ENCODE peak calls at places on chromosomes 5 and 9, in four cellular contexts. One of them, this sample, is unnamed.

GRCh38 chr5:129400395-129400983 is 59.6 kb upstream of the ADAMTS19 start:
- DNase-seq in NCI-H460: no peak
- DNase-seq in osteocyte: no peak
- DNase-seq in stimulated activated CD8-positive, alpha-beta memory T cell treated with anti-CD3 and anti-CD28 coated beads, Interleukin-7, amount 100 ng/mL, for 1 hour: no peak
- DNase-seq in this sample: no peak

GRCh38 chr5:90111354-90112070 is 298.0 kb downstream of the CETN3 start:
- DNase-seq in stimulated activated CD8-positive, alpha-beta memory T cell treated with anti-CD3 and anti-CD28 coated beads, Interleukin-7, amount 100 ng/mL, for 1 hour: no peak
- DNase-seq in osteocyte: no peak
- DNase-seq in NCI-H460: no peak
- DNase-seq in this sample: no peak

GRCh38 chr9:117783828-117784227 is 79.6 kb downstream of the TLR4 start:
- DNase-seq in NCI-H460: no peak
- DNase-seq in stimulated activated CD8-positive, alpha-beta memory T cell treated with anti-CD3 and anti-CD28 coated beads, Interleukin-7, amount 100 ng/mL, for 1 hour: no peak
- DNase-seq in osteocyte: no peak
- DNase-seq in this sample: no peak

GRCh38 chr5:170307575-170308465 is 10.2 kb upstream of the LCP2 start:
- DNase-seq in osteocyte: no peak
- DNase-seq in stimulated activated CD8-positive, alpha-beta memory T cell treated with anti-CD3 and anti-CD28 coated beads, Interleukin-7, amount 100 ng/mL, for 1 hour: no peak
- DNase-seq in NCI-H460: peak
- DNase-seq in this sample: no peak

GRCh38 chr9:113219186-113219936 is 1.7 kb downstream of the FKBP15 start:
- DNase-seq in stimulated activated CD8-positive, alpha-beta memory T cell treated with anti-CD3 and anti-CD28 coated beads, Interleukin-7, amount 100 ng/mL, for 1 hour: no peak
- DNase-seq in osteocyte: no peak
- DNase-seq in NCI-H460: no peak
- DNase-seq in this sample: no peak

GRCh38 chr5:126354012-126354856 is 69.0 kb upstream of the GRAMD2B start:
- DNase-seq in NCI-H460: peak
- DNase-seq in stimulated activated CD8-positive, alpha-beta memory T cell treated with anti-CD3 and anti-CD28 coated beads, Interleukin-7, amount 100 ng/mL, for 1 hour: no peak
- DNase-seq in osteocyte: no peak
- DNase-seq in this sample: no peak

GRCh38 chr5:157593036-157593435 is 17.5 kb upstream of the ADAM19 start:
- DNase-seq in NCI-H460: no peak
- DNase-seq in osteocyte: no peak
- DNase-seq in stimulated activated CD8-positive, alpha-beta memory T cell treated with anti-CD3 and anti-CD28 coated beads, Interleukin-7, amount 100 ng/mL, for 1 hour: no peak
- DNase-seq in this sample: no peak

GRCh38 chr9:133509179-133510083 is 15.3 kb downstream of the MYMK start:
- DNase-seq in stimulated activated CD8-positive, alpha-beta memory T cell treated with anti-CD3 and anti-CD28 coated beads, Interleukin-7, amount 100 ng/mL, for 1 hour: no peak
- DNase-seq in osteocyte: no peak
- DNase-seq in NCI-H460: no peak
- DNase-seq in this sample: no peak

GRCh38 chr5:16507716-16508115 is 42.1 kb upstream of the ZNF622 start:
- DNase-seq in osteocyte: no peak
- DNase-seq in NCI-H460: no peak
- DNase-seq in stimulated activated CD8-positive, alpha-beta memory T cell treated with anti-CD3 and anti-CD28 coated beads, Interleukin-7, amount 100 ng/mL, for 1 hour: no peak
- DNase-seq in this sample: no peak

GRCh38 chr5:73719616-73720015 is 93.6 kb downstream of the ARHGEF28 start:
- DNase-seq in osteocyte: no peak
- DNase-seq in stimulated activated CD8-positive, alpha-beta memory T cell treated with anti-CD3 and anti-CD28 coated beads, Interleukin-7, amount 100 ng/mL, for 1 hour: no peak
- DNase-seq in NCI-H460: no peak
- DNase-seq in this sample: no peak

GRCh38 chr5:53023969-53024368 is 34.8 kb downstream of the ITGA2 start:
- DNase-seq in osteocyte: no peak
- DNase-seq in NCI-H460: no peak
- DNase-seq in stimulated activated CD8-positive, alpha-beta memory T cell treated with anti-CD3 and anti-CD28 coated beads, Interleukin-7, amount 100 ng/mL, for 1 hour: no peak
- DNase-seq in this sample: no peak

GRCh38 chr9:34991833-34992375 is 2.4 kb downstream of the DNAJB5 start:
- DNase-seq in osteocyte: no peak
- DNase-seq in NCI-H460: no peak
- DNase-seq in stimulated activated CD8-positive, alpha-beta memory T cell treated with anti-CD3 and anti-CD28 coated beads, Interleukin-7, amount 100 ng/mL, for 1 hour: no peak
- DNase-seq in this sample: peak

GRCh38 chr9:19720374-19720773 is 68.5 kb downstream of the SLC24A2 start:
- DNase-seq in stimulated activated CD8-positive, alpha-beta memory T cell treated with anti-CD3 and anti-CD28 coated beads, Interleukin-7, amount 100 ng/mL, for 1 hour: no peak
- DNase-seq in osteocyte: no peak
- DNase-seq in NCI-H460: peak
- DNase-seq in this sample: no peak

GRCh38 chr9:124197177-124198095 is 60.3 kb upstream of the NEK6 start:
- DNase-seq in osteocyte: no peak
- DNase-seq in stimulated activated CD8-positive, alpha-beta memory T cell treated with anti-CD3 and anti-CD28 coated beads, Interleukin-7, amount 100 ng/mL, for 1 hour: no peak
- DNase-seq in NCI-H460: no peak
- DNase-seq in this sample: no peak

GRCh38 chr5:68755293-68755692 is 338.5 kb upstream of the SLC30A5 start:
- DNase-seq in osteocyte: no peak
- DNase-seq in NCI-H460: no peak
- DNase-seq in stimulated activated CD8-positive, alpha-beta memory T cell treated with anti-CD3 and anti-CD28 coated beads, Interleukin-7, amount 100 ng/mL, for 1 hour: no peak
- DNase-seq in this sample: no peak

GRCh38 chr9:120579139-120579749 is 723 bp downstream of the CDK5RAP2 start:
- DNase-seq in stimulated activated CD8-positive, alpha-beta memory T cell treated with anti-CD3 and anti-CD28 coated beads, Interleukin-7, amount 100 ng/mL, for 1 hour: no peak
- DNase-seq in osteocyte: no peak
- DNase-seq in NCI-H460: no peak
- DNase-seq in this sample: no peak

GRCh38 chr5:14821721-14822120 is 49.9 kb downstream of the ANKH start:
- DNase-seq in stimulated activated CD8-positive, alpha-beta memory T cell treated with anti-CD3 and anti-CD28 coated beads, Interleukin-7, amount 100 ng/mL, for 1 hour: no peak
- DNase-seq in osteocyte: no peak
- DNase-seq in NCI-H460: no peak
- DNase-seq in this sample: no peak

GRCh38 chr5:15524712-15525111 is 24.7 kb downstream of the FBXL7 start:
- DNase-seq in stimulated activated CD8-positive, alpha-beta memory T cell treated with anti-CD3 and anti-CD28 coated beads, Interleukin-7, amount 100 ng/mL, for 1 hour: no peak
- DNase-seq in NCI-H460: no peak
- DNase-seq in osteocyte: no peak
- DNase-seq in this sample: no peak

GRCh38 chr5:53089481-53089976 is 20.0 kb downstream of the MOCS2 start:
- DNase-seq in stimulated activated CD8-positive, alpha-beta memory T cell treated with anti-CD3 and anti-CD28 coated beads, Interleukin-7, amount 100 ng/mL, for 1 hour: no peak
- DNase-seq in osteocyte: no peak
- DNase-seq in NCI-H460: no peak
- DNase-seq in this sample: no peak

GRCh38 chr5:112339761-112340160 is 79.3 kb downstream of the EPB41L4A start:
- DNase-seq in osteocyte: no peak
- DNase-seq in stimulated activated CD8-positive, alpha-beta memory T cell treated with anti-CD3 and anti-CD28 coated beads, Interleukin-7, amount 100 ng/mL, for 1 hour: no peak
- DNase-seq in NCI-H460: no peak
- DNase-seq in this sample: no peak

GRCh38 chr9:101369286-101369685 is 15.5 kb downstream of the BAAT start:
- DNase-seq in stimulated activated CD8-positive, alpha-beta memory T cell treated with anti-CD3 and anti-CD28 coated beads, Interleukin-7, amount 100 ng/mL, for 1 hour: no peak
- DNase-seq in NCI-H460: no peak
- DNase-seq in osteocyte: no peak
- DNase-seq in this sample: no peak

GRCh38 chr5:158769702-158770101 is 330.0 kb downstream of the EBF1 start:
- DNase-seq in NCI-H460: no peak
- DNase-seq in osteocyte: no peak
- DNase-seq in stimulated activated CD8-positive, alpha-beta memory T cell treated with anti-CD3 and anti-CD28 coated beads, Interleukin-7, amount 100 ng/mL, for 1 hour: no peak
- DNase-seq in this sample: no peak

GRCh38 chr5:102971693-102972293 is 148.1 kb downstream of the GIN1 start:
- DNase-seq in NCI-H460: peak
- DNase-seq in stimulated activated CD8-positive, alpha-beta memory T cell treated with anti-CD3 and anti-CD28 coated beads, Interleukin-7, amount 100 ng/mL, for 1 hour: no peak
- DNase-seq in osteocyte: no peak
- DNase-seq in this sample: no peak

GRCh38 chr9:36499156-36499886 is 73.4 kb upstream of the MELK start:
- DNase-seq in NCI-H460: no peak
- DNase-seq in stimulated activated CD8-positive, alpha-beta memory T cell treated with anti-CD3 and anti-CD28 coated beads, Interleukin-7, amount 100 ng/mL, for 1 hour: no peak
- DNase-seq in osteocyte: no peak
- DNase-seq in this sample: no peak

GRCh38 chr5:77430726-77431125 is 61.4 kb downstream of the WDR41 start:
- DNase-seq in NCI-H460: no peak
- DNase-seq in osteocyte: no peak
- DNase-seq in stimulated activated CD8-positive, alpha-beta memory T cell treated with anti-CD3 and anti-CD28 coated beads, Interleukin-7, amount 100 ng/mL, for 1 hour: no peak
- DNase-seq in this sample: no peak

GRCh38 chr9:112375361-112375760 is 4.5 kb upstream of the HSDL2 start:
- DNase-seq in osteocyte: peak
- DNase-seq in stimulated activated CD8-positive, alpha-beta memory T cell treated with anti-CD3 and anti-CD28 coated beads, Interleukin-7, amount 100 ng/mL, for 1 hour: no peak
- DNase-seq in NCI-H460: no peak
- DNase-seq in this sample: no peak

GRCh38 chr9:92095236-92095635 is 20.0 kb downstream of the SPTLC1 start:
- DNase-seq in NCI-H460: no peak
- DNase-seq in stimulated activated CD8-positive, alpha-beta memory T cell treated with anti-CD3 and anti-CD28 coated beads, Interleukin-7, amount 100 ng/mL, for 1 hour: no peak
- DNase-seq in osteocyte: no peak
- DNase-seq in this sample: no peak

GRCh38 chr5:133144245-133144981 is 92.6 kb downstream of the HSPA4 start:
- DNase-seq in NCI-H460: no peak
- DNase-seq in osteocyte: peak
- DNase-seq in stimulated activated CD8-positive, alpha-beta memory T cell treated with anti-CD3 and anti-CD28 coated beads, Interleukin-7, amount 100 ng/mL, for 1 hour: no peak
- DNase-seq in this sample: no peak

GRCh38 chr5:105263522-105263921 is 1700.9 kb upstream of the NUDT12 start:
- DNase-seq in stimulated activated CD8-positive, alpha-beta memory T cell treated with anti-CD3 and anti-CD28 coated beads, Interleukin-7, amount 100 ng/mL, for 1 hour: no peak
- DNase-seq in NCI-H460: no peak
- DNase-seq in osteocyte: no peak
- DNase-seq in this sample: no peak

GRCh38 chr5:57550132-57550531 is 67.5 kb upstream of the ACTBL2 start:
- DNase-seq in stimulated activated CD8-positive, alpha-beta memory T cell treated with anti-CD3 and anti-CD28 coated beads, Interleukin-7, amount 100 ng/mL, for 1 hour: no peak
- DNase-seq in osteocyte: no peak
- DNase-seq in NCI-H460: no peak
- DNase-seq in this sample: no peak

GRCh38 chr9:118992813-118993747 is 376.2 kb downstream of the BRINP1 start:
- DNase-seq in stimulated activated CD8-positive, alpha-beta memory T cell treated with anti-CD3 and anti-CD28 coated beads, Interleukin-7, amount 100 ng/mL, for 1 hour: no peak
- DNase-seq in NCI-H460: no peak
- DNase-seq in osteocyte: no peak
- DNase-seq in this sample: no peak

GRCh38 chr5:73964352-73964751 is 338.4 kb downstream of the ARHGEF28 start:
- DNase-seq in osteocyte: no peak
- DNase-seq in NCI-H460: no peak
- DNase-seq in stimulated activated CD8-positive, alpha-beta memory T cell treated with anti-CD3 and anti-CD28 coated beads, Interleukin-7, amount 100 ng/mL, for 1 hour: no peak
- DNase-seq in this sample: no peak

GRCh38 chr5:140561753-140562523 is 2.5 kb downstream of the APBB3 start:
- DNase-seq in NCI-H460: no peak
- DNase-seq in stimulated activated CD8-positive, alpha-beta memory T cell treated with anti-CD3 and anti-CD28 coated beads, Interleukin-7, amount 100 ng/mL, for 1 hour: no peak
- DNase-seq in osteocyte: no peak
- DNase-seq in this sample: no peak

GRCh38 chr5:147148715-147149114 is 86.1 kb upstream of the STK32A start:
- DNase-seq in stimulated activated CD8-positive, alpha-beta memory T cell treated with anti-CD3 and anti-CD28 coated beads, Interleukin-7, amount 100 ng/mL, for 1 hour: no peak
- DNase-seq in osteocyte: no peak
- DNase-seq in NCI-H460: no peak
- DNase-seq in this sample: no peak

GRCh38 chr5:126119894-126120442 is 303.2 kb upstream of the GRAMD2B start:
- DNase-seq in osteocyte: no peak
- DNase-seq in stimulated activated CD8-positive, alpha-beta memory T cell treated with anti-CD3 and anti-CD28 coated beads, Interleukin-7, amount 100 ng/mL, for 1 hour: no peak
- DNase-seq in NCI-H460: peak
- DNase-seq in this sample: no peak

GRCh38 chr9:127637322-127637847 is 25.3 kb downstream of the STXBP1 start:
- DNase-seq in NCI-H460: peak
- DNase-seq in osteocyte: no peak
- DNase-seq in stimulated activated CD8-positive, alpha-beta memory T cell treated with anti-CD3 and anti-CD28 coated beads, Interleukin-7, amount 100 ng/mL, for 1 hour: no peak
- DNase-seq in this sample: no peak

GRCh38 chr5:157924931-157925729 is 66.2 kb upstream of the CLINT1 start:
- DNase-seq in NCI-H460: no peak
- DNase-seq in osteocyte: no peak
- DNase-seq in stimulated activated CD8-positive, alpha-beta memory T cell treated with anti-CD3 and anti-CD28 coated beads, Interleukin-7, amount 100 ng/mL, for 1 hour: no peak
- DNase-seq in this sample: no peak

GRCh38 chr5:107809201-107810034 is 138.7 kb upstream of the EFNA5 start:
- DNase-seq in osteocyte: no peak
- DNase-seq in NCI-H460: no peak
- DNase-seq in stimulated activated CD8-positive, alpha-beta memory T cell treated with anti-CD3 and anti-CD28 coated beads, Interleukin-7, amount 100 ng/mL, for 1 hour: no peak
- DNase-seq in this sample: peak

GRCh38 chr5:592158-592557 is 20.0 kb upstream of the CEP72 start:
- DNase-seq in stimulated activated CD8-positive, alpha-beta memory T cell treated with anti-CD3 and anti-CD28 coated beads, Interleukin-7, amount 100 ng/mL, for 1 hour: no peak
- DNase-seq in osteocyte: peak
- DNase-seq in NCI-H460: no peak
- DNase-seq in this sample: no peak

This sample was measured in H1.